ENCODE peak calls at places on chromosomes 13 and 19, in ten cellular contexts. R is AG04450; M is activated CD4-positive, alpha-beta memory T cell treated with anti-CD3 and anti-CD28 coated beads for 36 hours; U is stimulated activated CD4-positive, alpha-beta T cell treated with anti-CD3 and anti-CD28 coated beads, Interleukin-4, amount 100 ng/mL, for 1 hour; B is fibroblast of mammary gland; H is sciatic nerve; D is NCI-H1436 treated with DMSO at 0.1 percent for 48 hours; A is cardiac muscle cell; O is NCI-H446 treated with DMSO at 0.1 percent for 48 hours; Y is glomerular endothelial cell. L is an unnamed sample.
A peak's percentile ranks its signal among the peaks of the same experiment; 100 is the strongest.

GRCh38 chr13:96934889-96935490 is 59.3 kb downstream of the OXGR1 start:
- DNase-seq in R (no peak), M (no peak), U (no peak), B (no peak), H (no peak), D (no peak), A (no peak), O (no peak), Y (no peak), L (no peak)

GRCh38 chr13:42137856-42138537 is 89.5 kb downstream of the DGKH start:
- DNase-seq in R (no peak), M (no peak), U (no peak), B (peak; percentile 62), H (no peak), D (no peak), A (peak; percentile 39), O (no peak), Y (no peak), L (peak; percentile 71)

GRCh38 chr13:40974460-40975407 is 44.4 kb downstream of the ELF1 start:
- DNase-seq in R (no peak), M (peak; percentile 45), U (no peak), B (peak; percentile 60), H (no peak), D (no peak), A (peak; percentile 89), O (no peak), Y (no peak), L (peak; percentile 66)

GRCh38 chr19:39412867-39413268 is 399 bp downstream of the PLEKHG2 start:
- DNase-seq in R (no peak), M (no peak), U (no peak), B (no peak), H (peak; percentile 83), D (no peak), A (no peak), O (no peak), Y (no peak), L (no peak)

GRCh38 chr19:4639531-4640246 is 373 bp downstream of the TNFAIP8L1 start:
- DNase-seq in R (no peak), M (no peak), U (no peak), B (no peak), H (peak; percentile 80), D (no peak), A (no peak), O (no peak), Y (no peak), L (no peak)

GRCh38 chr13:108326318-108326717 is 56.8 kb downstream of the TNFSF13B start:
- DNase-seq in R (no peak), M (peak; percentile 49), U (no peak), B (no peak), H (no peak), D (no peak), A (peak; percentile 2), O (no peak), Y (no peak), L (no peak)

GRCh38 chr19:38266981-38267597 is 2.7 kb downstream of the SPINT2 start:
- DNase-seq in R (peak; percentile 29), M (no peak), U (no peak), B (no peak), H (no peak), D (no peak), A (peak; percentile 55), O (no peak), Y (no peak), L (peak; percentile 78)

GRCh38 chr19:21593008-21593427 is 87.6 kb downstream of the ZNF429 start:
- DNase-seq in R (no peak), M (no peak), U (no peak), B (no peak), H (no peak), D (no peak), A (no peak), O (no peak), Y (no peak), L (no peak)

GRCh38 chr13:43730642-43731041 is 56.1 kb downstream of the ENOX1 start:
- DNase-seq in R (peak; percentile 46), M (no peak), U (no peak), B (peak; percentile 58), H (no peak), D (no peak), A (peak; percentile 33), O (no peak), Y (no peak), L (peak; percentile 80)

L was measured in IMR-90.